ENCODE peak calls at places on chromosomes 7 and 10, in ten cellular contexts. One of them, this sample, is unnamed.

GRCh38 chr7:113374924-113375323 is 256.6 kb upstream of the SMIM30 start:
- DNase-seq in fibroblast of pulmonary artery: no peak
- DNase-seq in RWPE1: no peak
- DNase-seq in bronchial epithelial cell: no peak
- DNase-seq in ascending aorta: no peak
- DNase-seq in B cell: no peak
- DNase-seq in MV-4-11: no peak
- DNase-seq in non-pigmented ciliary epithelial cell: no peak
- DNase-seq in substantia nigra: no peak
- DNase-seq in HuH-7: no peak
- DNase-seq in this sample: peak; percentile 24

GRCh38 chr10:15791816-15792524 is 68.3 kb downstream of the MINDY3 start:
- DNase-seq in RWPE1: no peak
- DNase-seq in substantia nigra: no peak
- DNase-seq in MV-4-11: no peak
- DNase-seq in ascending aorta: peak; percentile 66
- DNase-seq in B cell: no peak
- DNase-seq in HuH-7: no peak
- DNase-seq in non-pigmented ciliary epithelial cell: no peak
- DNase-seq in bronchial epithelial cell: no peak
- DNase-seq in fibroblast of pulmonary artery: peak; percentile 61
- DNase-seq in this sample: no peak

GRCh38 chr7:39294022-39294421 is 272.2 kb upstream of the YAE1 start:
- DNase-seq in HuH-7: no peak
- DNase-seq in B cell: no peak
- DNase-seq in substantia nigra: no peak
- DNase-seq in RWPE1: no peak
- DNase-seq in non-pigmented ciliary epithelial cell: no peak
- DNase-seq in MV-4-11: no peak
- DNase-seq in fibroblast of pulmonary artery: no peak
- DNase-seq in ascending aorta: no peak
- DNase-seq in bronchial epithelial cell: no peak
- DNase-seq in this sample: no peak

GRCh38 chr7:16795624-16796023 is 9.2 kb downstream of the AGR2 start:
- DNase-seq in non-pigmented ciliary epithelial cell: no peak
- DNase-seq in substantia nigra: no peak
- DNase-seq in bronchial epithelial cell: no peak
- DNase-seq in HuH-7: no peak
- DNase-seq in fibroblast of pulmonary artery: no peak
- DNase-seq in B cell: no peak
- DNase-seq in RWPE1: no peak
- DNase-seq in ascending aorta: no peak
- DNase-seq in MV-4-11: no peak
- DNase-seq in this sample: no peak

GRCh38 chr10:5971315-5971832 is 6.0 kb downstream of the IL15RA start:
- DNase-seq in MV-4-11: peak; percentile 54
- DNase-seq in ascending aorta: no peak
- DNase-seq in substantia nigra: no peak
- DNase-seq in RWPE1: peak; percentile 61
- DNase-seq in B cell: no peak
- DNase-seq in bronchial epithelial cell: peak; percentile 86
- DNase-seq in non-pigmented ciliary epithelial cell: no peak
- DNase-seq in fibroblast of pulmonary artery: peak; percentile 53
- DNase-seq in HuH-7: no peak
- DNase-seq in this sample: no peak

GRCh38 chr10:12431453-12432101 is 82.2 kb downstream of the CAMK1D start:
- DNase-seq in B cell: no peak
- DNase-seq in HuH-7: no peak
- DNase-seq in substantia nigra: no peak
- DNase-seq in non-pigmented ciliary epithelial cell: no peak
- DNase-seq in RWPE1: no peak
- DNase-seq in fibroblast of pulmonary artery: no peak
- DNase-seq in bronchial epithelial cell: no peak
- DNase-seq in ascending aorta: no peak
- DNase-seq in MV-4-11: no peak
- DNase-seq in this sample: no peak

GRCh38 chr7:105691692-105692564 is 110.6 kb upstream of the EFCAB10 start:
- DNase-seq in B cell: peak; percentile 91
- DNase-seq in non-pigmented ciliary epithelial cell: peak; percentile 28
- DNase-seq in ascending aorta: peak; percentile 73
- DNase-seq in fibroblast of pulmonary artery: peak; percentile 92
- DNase-seq in MV-4-11: peak; percentile 47
- DNase-seq in bronchial epithelial cell: peak; percentile 76
- DNase-seq in RWPE1: peak; percentile 54
- DNase-seq in substantia nigra: peak; percentile 32
- DNase-seq in HuH-7: no peak
- DNase-seq in this sample: no peak

GRCh38 chr10:48289652-48290238 is 15.2 kb upstream of the FRMPD2 start:
- DNase-seq in ascending aorta: no peak
- DNase-seq in non-pigmented ciliary epithelial cell: no peak
- DNase-seq in RWPE1: peak; percentile 34
- DNase-seq in B cell: peak; percentile 53
- DNase-seq in MV-4-11: peak; percentile 24
- DNase-seq in HuH-7: peak; percentile 34
- DNase-seq in substantia nigra: peak; percentile 51
- DNase-seq in bronchial epithelial cell: peak; percentile 42
- DNase-seq in fibroblast of pulmonary artery: peak; percentile 64
- DNase-seq in this sample: no peak

GRCh38 chr10:117148284-117148683 is 10.2 kb upstream of the VAX1 start:
- DNase-seq in fibroblast of pulmonary artery: no peak
- DNase-seq in MV-4-11: no peak
- DNase-seq in RWPE1: no peak
- DNase-seq in HuH-7: no peak
- DNase-seq in non-pigmented ciliary epithelial cell: no peak
- DNase-seq in ascending aorta: no peak
- DNase-seq in B cell: no peak
- DNase-seq in bronchial epithelial cell: no peak
- DNase-seq in substantia nigra: no peak
- DNase-seq in this sample: no peak

GRCh38 chr7:143408247-143408685 is 390 bp downstream of the EPHA1 start:
- DNase-seq in ascending aorta: peak; percentile 62
- DNase-seq in B cell: no peak
- DNase-seq in MV-4-11: no peak
- DNase-seq in RWPE1: no peak
- DNase-seq in non-pigmented ciliary epithelial cell: no peak
- DNase-seq in HuH-7: no peak
- DNase-seq in bronchial epithelial cell: no peak
- DNase-seq in fibroblast of pulmonary artery: no peak
- DNase-seq in substantia nigra: no peak
- DNase-seq in this sample: no peak

GRCh38 chr10:121313119-121313858 is 285.0 kb downstream of the FGFR2 start:
- DNase-seq in non-pigmented ciliary epithelial cell: no peak
- DNase-seq in RWPE1: peak; percentile 63
- DNase-seq in substantia nigra: no peak
- DNase-seq in fibroblast of pulmonary artery: no peak
- DNase-seq in B cell: no peak
- DNase-seq in MV-4-11: no peak
- DNase-seq in ascending aorta: no peak
- DNase-seq in bronchial epithelial cell: peak; percentile 96
- DNase-seq in HuH-7: no peak
- DNase-seq in this sample: no peak

GRCh38 chr7:79615871-79616640 is 162.6 kb upstream of the MAGI2 start:
- DNase-seq in HuH-7: no peak
- DNase-seq in non-pigmented ciliary epithelial cell: no peak
- DNase-seq in bronchial epithelial cell: peak; percentile 12
- DNase-seq in fibroblast of pulmonary artery: no peak
- DNase-seq in B cell: no peak
- DNase-seq in ascending aorta: no peak
- DNase-seq in MV-4-11: no peak
- DNase-seq in substantia nigra: no peak
- DNase-seq in RWPE1: no peak
- DNase-seq in this sample: no peak

GRCh38 chr7:1695800-1696454 is 25.9 kb downstream of the ELFN1 start:
- DNase-seq in RWPE1: no peak
- DNase-seq in non-pigmented ciliary epithelial cell: no peak
- DNase-seq in ascending aorta: peak; percentile 51
- DNase-seq in B cell: no peak
- DNase-seq in HuH-7: no peak
- DNase-seq in substantia nigra: no peak
- DNase-seq in MV-4-11: no peak
- DNase-seq in fibroblast of pulmonary artery: no peak
- DNase-seq in bronchial epithelial cell: no peak
- DNase-seq in this sample: no peak

GRCh38 chr10:127118024-127118423 is 78.4 kb downstream of the INSYN2A start:
- DNase-seq in MV-4-11: no peak
- DNase-seq in RWPE1: no peak
- DNase-seq in fibroblast of pulmonary artery: no peak
- DNase-seq in bronchial epithelial cell: no peak
- DNase-seq in HuH-7: no peak
- DNase-seq in ascending aorta: no peak
- DNase-seq in B cell: no peak
- DNase-seq in substantia nigra: no peak
- DNase-seq in non-pigmented ciliary epithelial cell: no peak
- DNase-seq in this sample: no peak

GRCh38 chr10:55550241-55550640 is 749.2 kb upstream of the PCDH15 start:
- DNase-seq in ascending aorta: no peak
- DNase-seq in substantia nigra: no peak
- DNase-seq in non-pigmented ciliary epithelial cell: peak; percentile 15
- DNase-seq in B cell: no peak
- DNase-seq in MV-4-11: no peak
- DNase-seq in fibroblast of pulmonary artery: peak; percentile 21
- DNase-seq in bronchial epithelial cell: peak; percentile 58
- DNase-seq in RWPE1: peak; percentile 3
- DNase-seq in HuH-7: no peak
- DNase-seq in this sample: no peak